ENCODE peak calls at places on chromosomes 4 and X, in five cellular contexts. B is MM.1S, C is fibroblast of gingiva, N is H9, W is AG10803. J is an unnamed sample.

GRCh38 chrX:43870758-43871419 is 11.4 kb downstream of the MAOB start:
- DNase-seq in B (peak), C (no peak), N (no peak), W (no peak), J (no peak)

GRCh38 chr4:128854433-128854832 is 44.9 kb downstream of the JADE1 start:
- DNase-seq in B (peak), C (no peak), N (no peak), W (peak), J (no peak)

GRCh38 chr4:1112174-1112820 is 1.1 kb downstream of the RNF212 start:
- DNase-seq in B (no peak), C (no peak), N (no peak), W (no peak), J (no peak)

GRCh38 chr4:101977096-101977495 is 186.6 kb downstream of the BANK1 start:
- DNase-seq in B (no peak), C (peak), N (no peak), W (peak), J (no peak)

GRCh38 chr4:44869222-44869882 is 143.0 kb upstream of the GNPDA2 start:
- DNase-seq in B (no peak), C (no peak), N (no peak), W (no peak), J (no peak)

GRCh38 chr4:140637836-140638235 is 69.1 kb upstream of the UCP1 start:
- DNase-seq in B (peak), C (no peak), N (peak), W (peak), J (peak)

GRCh38 chr4:1111259-1111809 is 2.0 kb downstream of the RNF212 start:
- DNase-seq in B (no peak), C (no peak), N (no peak), W (no peak), J (no peak)

GRCh38 chrX:13250831-13251612 is 68.8 kb downstream of the ATXN3L start:
- DNase-seq in B (no peak), C (peak), N (no peak), W (peak), J (no peak)